ENCODE peak calls at places on chromosomes 3 and 15, in eight cellular contexts. One of them, this sample, is unnamed.

GRCh38 chr3:122510878-122511481 is 3.8 kb downstream of the KPNA1 start:
- DNase-seq in activated T-helper 1 cell treated with anti-CD3 and anti-CD28 coated beads, Interleukin-12 subunit alpha, Interleukin-12 subunit beta, Interleukin-2, Interleukin-4 antibody, amounts not matched to agents 30 ng/mL and 10 ng/mL and 1 ng/mL, durations not matched to agents 14 hours and 24 hours and 36 hours: no peak
- DNase-seq in GM20000: no peak
- DNase-seq in transverse colon: no peak
- DNase-seq in Daoy: no peak
- DNase-seq in central memory CD4-positive, alpha-beta T cell: no peak
- DNase-seq in ureter: no peak
- DNase-seq in stimulated activated CD8-positive, alpha-beta memory T cell treated with anti-CD3 and anti-CD28 coated beads, Interleukin-4, amount 100 ng/mL, for 24 hours: no peak
- DNase-seq in this sample: no peak

GRCh38 chr3:78645628-78646310 is 1122.0 kb downstream of the ROBO1 start:
- DNase-seq in transverse colon: no peak
- DNase-seq in stimulated activated CD8-positive, alpha-beta memory T cell treated with anti-CD3 and anti-CD28 coated beads, Interleukin-4, amount 100 ng/mL, for 24 hours: no peak
- DNase-seq in Daoy: peak
- DNase-seq in central memory CD4-positive, alpha-beta T cell: no peak
- DNase-seq in activated T-helper 1 cell treated with anti-CD3 and anti-CD28 coated beads, Interleukin-12 subunit alpha, Interleukin-12 subunit beta, Interleukin-2, Interleukin-4 antibody, amounts not matched to agents 30 ng/mL and 10 ng/mL and 1 ng/mL, durations not matched to agents 14 hours and 24 hours and 36 hours: no peak
- DNase-seq in GM20000: peak
- DNase-seq in ureter: no peak
- DNase-seq in this sample: no peak

GRCh38 chr15:70101459-70102113 is 3.9 kb upstream of the TLE3 start:
- DNase-seq in GM20000: no peak
- DNase-seq in stimulated activated CD8-positive, alpha-beta memory T cell treated with anti-CD3 and anti-CD28 coated beads, Interleukin-4, amount 100 ng/mL, for 24 hours: no peak
- DNase-seq in transverse colon: peak
- DNase-seq in central memory CD4-positive, alpha-beta T cell: no peak
- DNase-seq in activated T-helper 1 cell treated with anti-CD3 and anti-CD28 coated beads, Interleukin-12 subunit alpha, Interleukin-12 subunit beta, Interleukin-2, Interleukin-4 antibody, amounts not matched to agents 30 ng/mL and 10 ng/mL and 1 ng/mL, durations not matched to agents 14 hours and 24 hours and 36 hours: no peak
- DNase-seq in ureter: no peak
- DNase-seq in Daoy: peak
- DNase-seq in this sample: no peak

GRCh38 chr3:86990734-86991481 is at the start of gene VGLL3:
- DNase-seq in central memory CD4-positive, alpha-beta T cell: no peak
- DNase-seq in GM20000: peak
- DNase-seq in stimulated activated CD8-positive, alpha-beta memory T cell treated with anti-CD3 and anti-CD28 coated beads, Interleukin-4, amount 100 ng/mL, for 24 hours: no peak
- DNase-seq in ureter: peak
- DNase-seq in Daoy: peak
- DNase-seq in transverse colon: peak
- DNase-seq in activated T-helper 1 cell treated with anti-CD3 and anti-CD28 coated beads, Interleukin-12 subunit alpha, Interleukin-12 subunit beta, Interleukin-2, Interleukin-4 antibody, amounts not matched to agents 30 ng/mL and 10 ng/mL and 1 ng/mL, durations not matched to agents 14 hours and 24 hours and 36 hours: no peak
- DNase-seq in this sample: peak

GRCh38 chr3:139140553-139140952 is 95.9 kb upstream of the PRR23C start:
- DNase-seq in ureter: no peak
- DNase-seq in activated T-helper 1 cell treated with anti-CD3 and anti-CD28 coated beads, Interleukin-12 subunit alpha, Interleukin-12 subunit beta, Interleukin-2, Interleukin-4 antibody, amounts not matched to agents 30 ng/mL and 10 ng/mL and 1 ng/mL, durations not matched to agents 14 hours and 24 hours and 36 hours: no peak
- DNase-seq in GM20000: no peak
- DNase-seq in central memory CD4-positive, alpha-beta T cell: no peak
- DNase-seq in Daoy: no peak
- DNase-seq in transverse colon: no peak
- DNase-seq in stimulated activated CD8-positive, alpha-beta memory T cell treated with anti-CD3 and anti-CD28 coated beads, Interleukin-4, amount 100 ng/mL, for 24 hours: no peak
- DNase-seq in this sample: no peak

GRCh38 chr3:9439331-9439730 is 41.9 kb downstream of the SETD5 start:
- DNase-seq in GM20000: no peak
- DNase-seq in Daoy: no peak
- DNase-seq in ureter: no peak
- DNase-seq in activated T-helper 1 cell treated with anti-CD3 and anti-CD28 coated beads, Interleukin-12 subunit alpha, Interleukin-12 subunit beta, Interleukin-2, Interleukin-4 antibody, amounts not matched to agents 30 ng/mL and 10 ng/mL and 1 ng/mL, durations not matched to agents 14 hours and 24 hours and 36 hours: no peak
- DNase-seq in stimulated activated CD8-positive, alpha-beta memory T cell treated with anti-CD3 and anti-CD28 coated beads, Interleukin-4, amount 100 ng/mL, for 24 hours: no peak
- DNase-seq in central memory CD4-positive, alpha-beta T cell: no peak
- DNase-seq in transverse colon: no peak
- DNase-seq in this sample: no peak

GRCh38 chr3:183764854-183765731 is 60.3 kb downstream of the MAP6D1 start:
- DNase-seq in GM20000: no peak
- DNase-seq in activated T-helper 1 cell treated with anti-CD3 and anti-CD28 coated beads, Interleukin-12 subunit alpha, Interleukin-12 subunit beta, Interleukin-2, Interleukin-4 antibody, amounts not matched to agents 30 ng/mL and 10 ng/mL and 1 ng/mL, durations not matched to agents 14 hours and 24 hours and 36 hours: no peak
- DNase-seq in transverse colon: peak
- DNase-seq in ureter: no peak
- DNase-seq in central memory CD4-positive, alpha-beta T cell: no peak
- DNase-seq in Daoy: peak
- DNase-seq in stimulated activated CD8-positive, alpha-beta memory T cell treated with anti-CD3 and anti-CD28 coated beads, Interleukin-4, amount 100 ng/mL, for 24 hours: no peak
- DNase-seq in this sample: no peak

GRCh38 chr3:196639517-196640500 is at the start of gene NRROS:
- DNase-seq in transverse colon: peak
- DNase-seq in stimulated activated CD8-positive, alpha-beta memory T cell treated with anti-CD3 and anti-CD28 coated beads, Interleukin-4, amount 100 ng/mL, for 24 hours: peak
- DNase-seq in GM20000: peak
- DNase-seq in central memory CD4-positive, alpha-beta T cell: peak
- DNase-seq in ureter: peak
- DNase-seq in Daoy: peak
- DNase-seq in activated T-helper 1 cell treated with anti-CD3 and anti-CD28 coated beads, Interleukin-12 subunit alpha, Interleukin-12 subunit beta, Interleukin-2, Interleukin-4 antibody, amounts not matched to agents 30 ng/mL and 10 ng/mL and 1 ng/mL, durations not matched to agents 14 hours and 24 hours and 36 hours: peak
- DNase-seq in this sample: no peak

GRCh38 chr3:171551296-171551695 is 91.1 kb upstream of the TNIK start:
- DNase-seq in stimulated activated CD8-positive, alpha-beta memory T cell treated with anti-CD3 and anti-CD28 coated beads, Interleukin-4, amount 100 ng/mL, for 24 hours: no peak
- DNase-seq in Daoy: no peak
- DNase-seq in ureter: no peak
- DNase-seq in transverse colon: no peak
- DNase-seq in GM20000: no peak
- DNase-seq in activated T-helper 1 cell treated with anti-CD3 and anti-CD28 coated beads, Interleukin-12 subunit alpha, Interleukin-12 subunit beta, Interleukin-2, Interleukin-4 antibody, amounts not matched to agents 30 ng/mL and 10 ng/mL and 1 ng/mL, durations not matched to agents 14 hours and 24 hours and 36 hours: no peak
- DNase-seq in central memory CD4-positive, alpha-beta T cell: no peak
- DNase-seq in this sample: no peak

GRCh38 chr3:116440196-116440595 is 5.1 kb downstream of the LSAMP start:
- DNase-seq in central memory CD4-positive, alpha-beta T cell: no peak
- DNase-seq in transverse colon: no peak
- DNase-seq in ureter: no peak
- DNase-seq in stimulated activated CD8-positive, alpha-beta memory T cell treated with anti-CD3 and anti-CD28 coated beads, Interleukin-4, amount 100 ng/mL, for 24 hours: no peak
- DNase-seq in GM20000: no peak
- DNase-seq in activated T-helper 1 cell treated with anti-CD3 and anti-CD28 coated beads, Interleukin-12 subunit alpha, Interleukin-12 subunit beta, Interleukin-2, Interleukin-4 antibody, amounts not matched to agents 30 ng/mL and 10 ng/mL and 1 ng/mL, durations not matched to agents 14 hours and 24 hours and 36 hours: no peak
- DNase-seq in Daoy: peak
- DNase-seq in this sample: no peak

GRCh38 chr15:40333922-40334492 is 6.7 kb downstream of the CCDC9B start:
- DNase-seq in stimulated activated CD8-positive, alpha-beta memory T cell treated with anti-CD3 and anti-CD28 coated beads, Interleukin-4, amount 100 ng/mL, for 24 hours: no peak
- DNase-seq in transverse colon: peak
- DNase-seq in activated T-helper 1 cell treated with anti-CD3 and anti-CD28 coated beads, Interleukin-12 subunit alpha, Interleukin-12 subunit beta, Interleukin-2, Interleukin-4 antibody, amounts not matched to agents 30 ng/mL and 10 ng/mL and 1 ng/mL, durations not matched to agents 14 hours and 24 hours and 36 hours: no peak
- DNase-seq in GM20000: peak
- DNase-seq in Daoy: peak
- DNase-seq in ureter: peak
- DNase-seq in central memory CD4-positive, alpha-beta T cell: peak
- DNase-seq in this sample: no peak

GRCh38 chr15:39321977-39322376 is 258.9 kb upstream of the THBS1 start:
- DNase-seq in activated T-helper 1 cell treated with anti-CD3 and anti-CD28 coated beads, Interleukin-12 subunit alpha, Interleukin-12 subunit beta, Interleukin-2, Interleukin-4 antibody, amounts not matched to agents 30 ng/mL and 10 ng/mL and 1 ng/mL, durations not matched to agents 14 hours and 24 hours and 36 hours: no peak
- DNase-seq in central memory CD4-positive, alpha-beta T cell: no peak
- DNase-seq in GM20000: no peak
- DNase-seq in stimulated activated CD8-positive, alpha-beta memory T cell treated with anti-CD3 and anti-CD28 coated beads, Interleukin-4, amount 100 ng/mL, for 24 hours: no peak
- DNase-seq in Daoy: no peak
- DNase-seq in transverse colon: no peak
- DNase-seq in ureter: no peak
- DNase-seq in this sample: no peak

This sample was measured in osteocyte.